ENCODE peak calls at places on chromosomes 4 and X, in nine cellular contexts. O is iris pigment epithelial cell; R is HEK293T; H is activated T-helper 1 cell treated with anti-CD3 and anti-CD28 coated beads, Interleukin-12 subunit alpha, Interleukin-12 subunit beta, Interleukin-2, Interleukin-4 antibody, amounts not matched to agents 30 ng/mL and 10 ng/mL and 1 ng/mL, durations not matched to agents 14 hours and 24 hours and 36 hours; N is cerebellum; D is posterior vena cava; J is hepatocyte; K is AG08396; Q is NCI-H2081 treated with DMSO at 0.1 percent for 48 hours. I is an unnamed sample.

GRCh38 chr4:145299380-145300076 is 119.1 kb upstream of the OTUD4 start:
- DNase-seq in O (peak), R (no peak), H (peak), N (no peak), D (no peak), J (no peak), K (peak), Q (no peak), I (peak)

GRCh38 chr4:163542275-163542674 is 47.8 kb downstream of the TMA16 start:
- DNase-seq in O (peak), R (no peak), H (no peak), N (no peak), D (no peak), J (no peak), K (no peak), Q (no peak), I (no peak)

GRCh38 chr4:11138964-11139363 is 289.7 kb downstream of the HS3ST1 start:
- DNase-seq in O (no peak), R (no peak), H (no peak), N (no peak), D (no peak), J (no peak), K (no peak), Q (no peak), I (no peak)

GRCh38 chrX:41580423-41581064 is 108.2 kb upstream of the GPR34 start:
- DNase-seq in O (no peak), R (no peak), H (no peak), N (no peak), D (no peak), J (no peak), K (no peak), Q (no peak), I (no peak)

GRCh38 chr4:1556541-1557220 is 127.4 kb downstream of the FAM53A start:
- DNase-seq in O (no peak), R (no peak), H (no peak), N (peak), D (no peak), J (no peak), K (no peak), Q (no peak), I (no peak)

GRCh38 chrX:39445336-39445735 is 644.1 kb downstream of the MID1IP1 start:
- DNase-seq in O (peak), R (peak), H (no peak), N (no peak), D (no peak), J (no peak), K (no peak), Q (no peak), I (no peak)

GRCh38 chrX:16222123-16222522 is 54.8 kb downstream of the MAGEB17 start:
- DNase-seq in O (peak), R (no peak), H (no peak), N (no peak), D (no peak), J (no peak), K (no peak), Q (no peak), I (no peak)

GRCh38 chr4:141609243-141609642 is 27.1 kb upstream of the IL15 start:
- DNase-seq in O (no peak), R (no peak), H (no peak), N (no peak), D (no peak), J (no peak), K (no peak), Q (no peak), I (no peak)

GRCh38 chr4:96305030-96305429 is 465.1 kb downstream of the PDHA2 start:
- DNase-seq in O (no peak), R (no peak), H (no peak), N (no peak), D (no peak), J (peak), K (no peak), Q (no peak), I (no peak)

GRCh38 chrX:28901637-28902036 is 314.4 kb downstream of the IL1RAPL1 start:
- DNase-seq in O (peak), R (no peak), H (no peak), N (no peak), D (no peak), J (no peak), K (no peak), Q (no peak), I (no peak)

GRCh38 chrX:27597506-27597905 is 7.4 kb downstream of the DCAF8L2 start:
- DNase-seq in O (peak), R (no peak), H (no peak), N (no peak), D (no peak), J (no peak), K (no peak), Q (no peak), I (no peak)

GRCh38 chrX:21735038-21735752 is 22.7 kb downstream of the SMPX start:
- DNase-seq in O (peak), R (no peak), H (no peak), N (no peak), D (no peak), J (no peak), K (no peak), Q (no peak), I (no peak)

GRCh38 chr4:336893-337142 is 796 bp upstream of the ZNF141 start:
- DNase-seq in O (no peak), R (no peak), H (no peak), N (no peak), D (peak), J (peak), K (no peak), Q (no peak), I (no peak)

GRCh38 chrX:51420610-51421009 is 75.8 kb downstream of the NUDT11 start:
- DNase-seq in O (peak), R (peak), H (peak), N (peak), D (no peak), J (peak), K (peak), Q (no peak), I (peak)

GRCh38 chr4:70544279-70544870 is 26.0 kb downstream of the AMTN start:
- DNase-seq in O (peak), R (peak), H (no peak), N (no peak), D (no peak), J (peak), K (peak), Q (no peak), I (peak)

GRCh38 chr4:55866290-55866907 is 13.0 kb downstream of the EXOC1 start:
- DNase-seq in O (peak), R (no peak), H (no peak), N (no peak), D (no peak), J (peak), K (peak), Q (no peak), I (no peak)

GRCh38 chr4:48033825-48034413 is 17.3 kb downstream of the NIPAL1 start:
- DNase-seq in O (peak), R (peak), H (peak), N (no peak), D (no peak), J (peak), K (no peak), Q (no peak), I (no peak)

GRCh38 chrX:149633511-149633910 is 1.9 kb upstream of the TMEM185A start:
- DNase-seq in O (no peak), R (no peak), H (no peak), N (no peak), D (no peak), J (no peak), K (no peak), Q (no peak), I (no peak)

GRCh38 chr4:74258949-74259348 is 49.3 kb upstream of the EPGN start:
- DNase-seq in O (peak), R (no peak), H (no peak), N (no peak), D (no peak), J (peak), K (no peak), Q (no peak), I (no peak)

GRCh38 chrX:130079824-130080406 is 30.4 kb downstream of the ELF4 start:
- DNase-seq in O (peak), R (peak), H (peak), N (peak), D (no peak), J (peak), K (peak), Q (peak), I (peak)

GRCh38 chr4:145132521-145133098 is 34.5 kb downstream of the ABCE1 start:
- DNase-seq in O (peak), R (no peak), H (no peak), N (no peak), D (no peak), J (no peak), K (no peak), Q (no peak), I (peak)

GRCh38 chr4:102447413-102447812 is 53.7 kb upstream of the NFKB1 start:
- DNase-seq in O (no peak), R (no peak), H (no peak), N (no peak), D (no peak), J (no peak), K (no peak), Q (no peak), I (no peak)

GRCh38 chr4:101201421-101201820 is 145.9 kb downstream of the PPP3CA start:
- DNase-seq in O (no peak), R (no peak), H (no peak), N (no peak), D (no peak), J (no peak), K (no peak), Q (no peak), I (no peak)

GRCh38 chrX:2828404-2829065 is at the start of gene GYG2:
- DNase-seq in O (peak), R (peak), H (no peak), N (no peak), D (no peak), J (peak), K (peak), Q (no peak), I (no peak)

GRCh38 chr4:113869743-113870375 is 108.3 kb upstream of the CAMK2D start:
- DNase-seq in O (peak), R (no peak), H (peak), N (no peak), D (no peak), J (peak), K (peak), Q (no peak), I (no peak)

I was measured in Ammon's horn.